ENCODE peak calls at places on chromosomes 5 and 9, in seven cellular contexts. One of them, this sample, is unnamed.
A peak's percentile ranks its signal among the peaks of the same experiment; 100 is the strongest.

GRCh38 chr5:62934319-62934718 is 355.7 kb downstream of the LRRC70 start:
- DNase-seq in endothelial cell of umbilical vein: no peak
- DNase-seq in neuronal stem cell: no peak
- DNase-seq in mesendoderm: no peak
- DNase-seq in neural progenitor cell: no peak
- DNase-seq in Karpas-422: no peak
- DNase-seq in GM23248: no peak
- DNase-seq in this sample: no peak

GRCh38 chr9:125700791-125701190 is 6.2 kb downstream of the MAPKAP1 start:
- DNase-seq in neuronal stem cell: no peak
- DNase-seq in Karpas-422: no peak
- DNase-seq in endothelial cell of umbilical vein: no peak
- DNase-seq in GM23248: peak; percentile 68
- DNase-seq in neural progenitor cell: no peak
- DNase-seq in mesendoderm: peak; percentile 59
- DNase-seq in this sample: peak; percentile 72

GRCh38 chr9:27387722-27388121 is 90.8 kb upstream of the EQTN start:
- DNase-seq in endothelial cell of umbilical vein: no peak
- DNase-seq in neuronal stem cell: no peak
- DNase-seq in mesendoderm: no peak
- DNase-seq in neural progenitor cell: no peak
- DNase-seq in GM23248: no peak
- DNase-seq in Karpas-422: peak; percentile 60
- DNase-seq in this sample: no peak

GRCh38 chr9:121220996-121221671 is 19.5 kb upstream of the RAB14 start:
- DNase-seq in mesendoderm: no peak
- DNase-seq in GM23248: no peak
- DNase-seq in neural progenitor cell: peak; percentile 45
- DNase-seq in neuronal stem cell: no peak
- DNase-seq in endothelial cell of umbilical vein: no peak
- DNase-seq in Karpas-422: no peak
- DNase-seq in this sample: peak; percentile 59

GRCh38 chr9:13023498-13023897 is 248.7 kb downstream of the LURAP1L start:
- DNase-seq in neural progenitor cell: no peak
- DNase-seq in endothelial cell of umbilical vein: no peak
- DNase-seq in Karpas-422: no peak
- DNase-seq in GM23248: no peak
- DNase-seq in neuronal stem cell: no peak
- DNase-seq in mesendoderm: no peak
- DNase-seq in this sample: no peak

GRCh38 chr5:81097733-81098132 is 135.4 kb upstream of the CKMT2 start:
- DNase-seq in Karpas-422: no peak
- DNase-seq in GM23248: no peak
- DNase-seq in mesendoderm: peak; percentile 55
- DNase-seq in endothelial cell of umbilical vein: no peak
- DNase-seq in neuronal stem cell: no peak
- DNase-seq in neural progenitor cell: peak; percentile 58
- DNase-seq in this sample: no peak

GRCh38 chr5:149930754-149931574 is 13.6 kb downstream of the PDE6A start:
- DNase-seq in GM23248: no peak
- DNase-seq in endothelial cell of umbilical vein: no peak
- DNase-seq in neural progenitor cell: no peak
- DNase-seq in neuronal stem cell: no peak
- DNase-seq in Karpas-422: no peak
- DNase-seq in mesendoderm: no peak
- DNase-seq in this sample: no peak

GRCh38 chr5:149664666-149665415 is 65.3 kb upstream of the PPARGC1B start:
- DNase-seq in neuronal stem cell: no peak
- DNase-seq in GM23248: no peak
- DNase-seq in neural progenitor cell: no peak
- DNase-seq in Karpas-422: no peak
- DNase-seq in endothelial cell of umbilical vein: no peak
- DNase-seq in mesendoderm: no peak
- DNase-seq in this sample: no peak

GRCh38 chr5:81336528-81336927 is 35.1 kb downstream of the ZCCHC9 start:
- DNase-seq in Karpas-422: no peak
- DNase-seq in neuronal stem cell: no peak
- DNase-seq in endothelial cell of umbilical vein: no peak
- DNase-seq in mesendoderm: no peak
- DNase-seq in neural progenitor cell: no peak
- DNase-seq in GM23248: no peak
- DNase-seq in this sample: no peak

GRCh38 chr9:69188975-69189374 is 14.9 kb downstream of the TJP2 start:
- DNase-seq in GM23248: no peak
- DNase-seq in neural progenitor cell: no peak
- DNase-seq in endothelial cell of umbilical vein: no peak
- DNase-seq in mesendoderm: peak; percentile 42
- DNase-seq in Karpas-422: no peak
- DNase-seq in neuronal stem cell: no peak
- DNase-seq in this sample: no peak

GRCh38 chr5:91382530-91383026 is 539 bp downstream of the ARRDC3 start:
- DNase-seq in neural progenitor cell: peak; percentile 48
- DNase-seq in endothelial cell of umbilical vein: peak; percentile 71
- DNase-seq in neuronal stem cell: peak; percentile 45
- DNase-seq in Karpas-422: peak; percentile 79
- DNase-seq in mesendoderm: peak; percentile 55
- DNase-seq in GM23248: peak; percentile 72
- DNase-seq in this sample: peak; percentile 51

GRCh38 chr5:68504306-68504705 is 288.8 kb downstream of the PIK3R1 start:
- DNase-seq in neuronal stem cell: no peak
- DNase-seq in mesendoderm: no peak
- DNase-seq in endothelial cell of umbilical vein: no peak
- DNase-seq in neural progenitor cell: no peak
- DNase-seq in GM23248: peak; percentile 51
- DNase-seq in Karpas-422: no peak
- DNase-seq in this sample: no peak

GRCh38 chr5:155850411-155850810 is 476.6 kb upstream of the SGCD start:
- DNase-seq in neuronal stem cell: no peak
- DNase-seq in mesendoderm: no peak
- DNase-seq in GM23248: no peak
- DNase-seq in neural progenitor cell: no peak
- DNase-seq in Karpas-422: no peak
- DNase-seq in endothelial cell of umbilical vein: no peak
- DNase-seq in this sample: no peak

GRCh38 chr5:91956738-91957137 is 573.6 kb upstream of the ARRDC3 start:
- DNase-seq in GM23248: no peak
- DNase-seq in neuronal stem cell: peak; percentile 14
- DNase-seq in endothelial cell of umbilical vein: no peak
- DNase-seq in neural progenitor cell: peak; percentile 47
- DNase-seq in mesendoderm: peak; percentile 38
- DNase-seq in Karpas-422: no peak
- DNase-seq in this sample: no peak

GRCh38 chr5:141957367-141957993 is 522 bp downstream of the PCDH12 start:
- DNase-seq in endothelial cell of umbilical vein: no peak
- DNase-seq in neural progenitor cell: no peak
- DNase-seq in neuronal stem cell: no peak
- DNase-seq in GM23248: no peak
- DNase-seq in Karpas-422: no peak
- DNase-seq in mesendoderm: no peak
- DNase-seq in this sample: no peak
- H3K9ac ChIP-seq in endothelial cell of umbilical vein: no peak overlapping the region
- H3K9ac ChIP-seq in neural progenitor cell: no peak overlapping the region
- H3K9ac ChIP-seq in neuronal stem cell: no peak overlapping the region
- H3K9ac ChIP-seq in GM23248: no peak overlapping the region
- H3K9ac ChIP-seq in Karpas-422: no peak overlapping the region
- H3K9ac ChIP-seq in mesendoderm: no peak overlapping the region
- H3K9ac ChIP-seq in this sample: no peak overlapping the region

GRCh38 chr5:154654484-154655375 is 100.4 kb upstream of the LARP1 start:
- DNase-seq in GM23248: peak; percentile 58
- DNase-seq in neural progenitor cell: no peak
- DNase-seq in neuronal stem cell: no peak
- DNase-seq in Karpas-422: no peak
- DNase-seq in mesendoderm: no peak
- DNase-seq in endothelial cell of umbilical vein: peak; percentile 79
- DNase-seq in this sample: no peak
- H3K9ac ChIP-seq in GM23248: peak overlapping the region; percentile 74
- H3K9ac ChIP-seq in neural progenitor cell: no peak overlapping the region
- H3K9ac ChIP-seq in neuronal stem cell: no peak overlapping the region
- H3K9ac ChIP-seq in Karpas-422: no peak overlapping the region
- H3K9ac ChIP-seq in mesendoderm: no peak overlapping the region
- H3K9ac ChIP-seq in endothelial cell of umbilical vein: peak overlapping the region; percentile 89
- H3K9ac ChIP-seq in this sample: no peak overlapping the region

DNA sequence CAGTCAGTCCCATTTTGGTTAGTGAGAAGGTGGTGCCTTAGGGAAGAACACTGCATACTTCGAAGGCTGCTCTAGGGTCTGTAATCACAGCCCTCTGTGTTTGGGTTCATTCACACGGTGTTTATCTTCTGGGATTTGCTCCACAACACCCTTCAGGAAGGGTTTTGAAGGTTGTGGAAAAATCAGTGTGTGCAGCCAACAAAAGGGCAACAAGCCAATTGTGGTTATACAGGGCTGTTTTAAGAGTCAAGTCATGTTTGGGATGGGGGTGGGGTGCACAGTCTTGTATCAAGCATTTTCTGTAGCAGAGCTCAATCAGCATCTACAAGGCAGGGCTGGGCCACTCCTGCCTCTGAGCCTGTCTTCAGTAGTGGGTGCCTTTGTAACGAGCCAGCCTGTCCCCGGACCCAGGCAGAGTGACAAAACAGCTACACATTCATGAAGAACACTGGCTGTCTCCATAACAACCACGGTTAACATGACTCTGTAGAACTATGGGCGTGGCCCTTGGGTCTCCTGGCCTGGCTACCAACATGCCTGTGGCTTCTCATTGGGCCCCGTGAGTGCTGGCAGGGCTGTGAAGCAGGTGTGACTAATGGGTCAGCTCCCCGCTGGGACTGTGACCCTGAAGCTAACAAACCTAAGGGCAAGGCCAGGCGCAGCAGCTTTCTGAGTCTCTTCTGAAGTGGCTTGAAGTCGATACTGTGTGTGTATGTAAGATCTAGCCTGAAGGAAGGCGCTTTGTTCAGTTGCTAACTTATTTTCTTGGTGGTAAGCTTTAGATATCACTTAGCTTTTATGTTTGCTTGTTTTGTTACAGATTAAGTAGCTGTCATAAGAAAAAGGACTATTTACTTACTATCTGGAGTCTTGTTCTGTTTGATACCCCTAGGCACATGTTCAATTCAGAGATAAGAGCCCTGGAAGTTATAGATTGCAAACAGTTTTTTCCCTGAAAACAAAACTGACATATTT is 27.9 kb upstream of the GOLM1 start:
- DNase-seq in Karpas-422: no peak
- DNase-seq in GM23248: peak; percentile 93
- DNase-seq in endothelial cell of umbilical vein: no peak
- DNase-seq in neural progenitor cell: peak; percentile 89
- DNase-seq in mesendoderm: peak; percentile 99
- DNase-seq in neuronal stem cell: peak; percentile 92
- DNase-seq in this sample: peak; percentile 99
- H3K9ac ChIP-seq in Karpas-422: no peak overlapping the region
- H3K9ac ChIP-seq in GM23248: peak overlapping the region; percentile 2
- H3K9ac ChIP-seq in endothelial cell of umbilical vein: no peak overlapping the region
- H3K9ac ChIP-seq in neural progenitor cell: no peak overlapping the region
- H3K9ac ChIP-seq in mesendoderm: no peak overlapping the region
- H3K9ac ChIP-seq in neuronal stem cell: no peak overlapping the region
- H3K9ac ChIP-seq in this sample: peak overlapping the region; percentile 3

DNA sequence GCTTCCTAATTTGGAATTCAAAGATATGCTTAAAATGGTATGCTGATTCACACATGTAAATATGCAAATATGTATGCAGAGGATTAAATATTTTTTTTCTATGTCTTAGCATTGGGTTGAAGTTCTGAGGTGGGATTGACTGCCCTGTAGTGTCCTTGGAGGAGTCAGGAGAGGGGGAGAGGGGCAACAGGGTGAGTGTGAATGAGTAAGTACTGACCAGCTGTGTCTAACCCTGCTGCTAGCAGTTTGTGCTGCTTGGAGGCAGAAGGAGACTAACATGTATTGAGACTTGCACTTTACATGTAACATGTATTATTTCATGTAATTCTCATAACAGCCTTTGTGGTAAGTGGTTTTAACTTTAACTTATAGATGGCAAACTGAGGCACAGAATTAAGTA is 63.3 kb downstream of the SLC44A1 start:
- DNase-seq in Karpas-422: no peak
- DNase-seq in GM23248: peak; percentile 23
- DNase-seq in mesendoderm: no peak
- DNase-seq in neural progenitor cell: no peak
- DNase-seq in endothelial cell of umbilical vein: no peak
- DNase-seq in neuronal stem cell: no peak
- DNase-seq in this sample: no peak
- H3K9ac ChIP-seq in Karpas-422: no peak overlapping the region
- H3K9ac ChIP-seq in GM23248: no peak overlapping the region
- H3K9ac ChIP-seq in mesendoderm: no peak overlapping the region
- H3K9ac ChIP-seq in neural progenitor cell: no peak overlapping the region
- H3K9ac ChIP-seq in endothelial cell of umbilical vein: no peak overlapping the region
- H3K9ac ChIP-seq in neuronal stem cell: no peak overlapping the region
- H3K9ac ChIP-seq in this sample: no peak overlapping the region